ENCODE peak calls at places on chromosomes 11 and 22, in seven cellular contexts. R, P, J, N, F, H and G are unnamed samples.

GRCh38 chr11:1812801-1813200 is 22.0 kb upstream of the SYT8 start:
- DNase-seq in R (no peak), P (no peak), J (no peak), N (no peak), F (no peak), H (no peak), G (no peak)

GRCh38 chr11:116187026-116187425 is 585.8 kb downstream of the BUD13 start:
- DNase-seq in R (no peak), P (no peak), J (no peak), N (no peak), F (no peak), H (no peak), G (no peak)

GRCh38 chr11:8749202-8749601 is 66.6 kb downstream of the RPL27A start:
- DNase-seq in R (no peak), P (no peak), J (no peak), N (no peak), F (no peak), H (no peak), G (no peak)

GRCh38 chr11:1373536-1374214 is 16.1 kb upstream of the BRSK2 start:
- DNase-seq in R (peak), P (no peak), J (no peak), N (peak), F (peak), H (no peak), G (no peak)

GRCh38 chr11:65722261-65722660 is 1.7 kb upstream of the RNASEH2C start:
- DNase-seq in R (no peak), P (no peak), J (no peak), N (no peak), F (no peak), H (no peak), G (no peak)

GRCh38 chr11:97746832-97747231 is 1273.9 kb upstream of the CNTN5 start:
- DNase-seq in R (no peak), P (no peak), J (no peak), N (no peak), F (no peak), H (no peak), G (no peak)

GRCh38 chr11:13776134-13776815 is 107.8 kb downstream of the FAR1 start:
- DNase-seq in R (no peak), P (no peak), J (no peak), N (no peak), F (peak), H (peak), G (no peak)

GRCh38 chr22:23742505-23743264 is 8.2 kb downstream of the ZNF70 start:
- DNase-seq in R (no peak), P (no peak), J (no peak), N (no peak), F (no peak), H (no peak), G (no peak)

GRCh38 chr22:50325444-50326224 is 1.2 kb downstream of the DENND6B start:
- DNase-seq in R (no peak), P (no peak), J (no peak), N (no peak), F (no peak), H (no peak), G (no peak)

GRCh38 chr11:10591741-10592140 is 23.3 kb upstream of the LYVE1 start:
- DNase-seq in R (no peak), P (no peak), J (no peak), N (no peak), F (no peak), H (no peak), G (no peak)

GRCh38 chr11:65058419-65059054 is at the start of gene NAALADL1:
- DNase-seq in R (no peak), P (no peak), J (no peak), N (no peak), F (no peak), H (no peak), G (no peak)

GRCh38 chr22:43158778-43159483 is 7.6 kb downstream of the TSPO start:
- DNase-seq in R (no peak), P (no peak), J (no peak), N (no peak), F (no peak), H (no peak), G (no peak)